ENCODE peak calls at places on chromosome 5, in five cellular contexts. One of them, this sample, is unnamed.

GRCh38 chr5:178145965-178146820 is 7.5 kb downstream of the NHP2 start:
- DNase-seq in cortex of kidney: no peak
- DNase-seq in anterior cingulate cortex: no peak
- DNase-seq in T-helper 22 cell: peak; percentile 44
- DNase-seq in NB4: peak; percentile 61
- DNase-seq in this sample: peak; percentile 46

GRCh38 chr5:39998518-39998917 is 573.7 kb upstream of the DAB2 start:
- DNase-seq in NB4: no peak
- DNase-seq in T-helper 22 cell: no peak
- DNase-seq in anterior cingulate cortex: no peak
- DNase-seq in cortex of kidney: no peak
- DNase-seq in this sample: no peak

GRCh38 chr5:171738501-171738900 is 47.1 kb upstream of the SMIM23 start:
- DNase-seq in cortex of kidney: no peak
- DNase-seq in T-helper 22 cell: no peak
- DNase-seq in anterior cingulate cortex: no peak
- DNase-seq in NB4: no peak
- DNase-seq in this sample: no peak

GRCh38 chr5:77003246-77003645 is 27.0 kb upstream of the AGGF1 start:
- DNase-seq in cortex of kidney: no peak
- DNase-seq in anterior cingulate cortex: no peak
- DNase-seq in NB4: no peak
- DNase-seq in T-helper 22 cell: no peak
- DNase-seq in this sample: no peak

GRCh38 chr5:87361031-87361443 is 51.7 kb downstream of the CCNH start:
- DNase-seq in cortex of kidney: no peak
- DNase-seq in T-helper 22 cell: no peak
- DNase-seq in anterior cingulate cortex: no peak
- DNase-seq in NB4: no peak
- DNase-seq in this sample: no peak

GRCh38 chr5:125798311-125798710 is 624.9 kb upstream of the GRAMD2B start:
- DNase-seq in cortex of kidney: no peak
- DNase-seq in T-helper 22 cell: no peak
- DNase-seq in anterior cingulate cortex: no peak
- DNase-seq in NB4: peak; percentile 19
- DNase-seq in this sample: no peak

GRCh38 chr5:647311-647710 is 35.2 kb downstream of the CEP72 start:
- DNase-seq in anterior cingulate cortex: no peak
- DNase-seq in NB4: no peak
- DNase-seq in T-helper 22 cell: no peak
- DNase-seq in cortex of kidney: no peak
- DNase-seq in this sample: no peak

GRCh38 chr5:174145821-174146220 is 100.3 kb downstream of the NSG2 start:
- DNase-seq in cortex of kidney: no peak
- DNase-seq in anterior cingulate cortex: peak; percentile 82
- DNase-seq in T-helper 22 cell: no peak
- DNase-seq in NB4: peak; percentile 8
- DNase-seq in this sample: peak; percentile 92

GRCh38 chr5:56148453-56148971 is 84.6 kb downstream of the ANKRD55 start:
- DNase-seq in NB4: no peak
- DNase-seq in T-helper 22 cell: no peak
- DNase-seq in cortex of kidney: no peak
- DNase-seq in anterior cingulate cortex: no peak
- DNase-seq in this sample: no peak

GRCh38 chr5:58849995-58850667 is 267.3 kb downstream of the RAB3C start:
- DNase-seq in cortex of kidney: no peak
- DNase-seq in NB4: peak; percentile 59
- DNase-seq in T-helper 22 cell: no peak
- DNase-seq in anterior cingulate cortex: no peak
- DNase-seq in this sample: no peak

GRCh38 chr5:140367631-140368013 is 7.6 kb downstream of the SLC4A9 start:
- DNase-seq in NB4: no peak
- DNase-seq in cortex of kidney: no peak
- DNase-seq in anterior cingulate cortex: no peak
- DNase-seq in T-helper 22 cell: no peak
- DNase-seq in this sample: no peak

GRCh38 chr5:81554647-81555046 is 160.7 kb upstream of the ACOT12 start:
- DNase-seq in NB4: no peak
- DNase-seq in T-helper 22 cell: no peak
- DNase-seq in cortex of kidney: no peak
- DNase-seq in anterior cingulate cortex: no peak
- DNase-seq in this sample: no peak

GRCh38 chr5:1519631-1520141 is 4.1 kb downstream of the LPCAT1 start:
- DNase-seq in T-helper 22 cell: no peak
- DNase-seq in cortex of kidney: no peak
- DNase-seq in NB4: no peak
- DNase-seq in anterior cingulate cortex: no peak
- DNase-seq in this sample: no peak

GRCh38 chr5:34043099-34043876 is at the start of gene C1QTNF3:
- DNase-seq in NB4: no peak
- DNase-seq in anterior cingulate cortex: peak; percentile 18
- DNase-seq in cortex of kidney: no peak
- DNase-seq in T-helper 22 cell: no peak
- DNase-seq in this sample: peak; percentile 18

GRCh38 chr5:135451581-135452360 is at the start of gene TIFAB:
- DNase-seq in anterior cingulate cortex: no peak
- DNase-seq in cortex of kidney: no peak
- DNase-seq in NB4: no peak
- DNase-seq in T-helper 22 cell: no peak
- DNase-seq in this sample: no peak

GRCh38 chr5:148986636-148987035 is 76.2 kb downstream of the SH3TC2 start:
- DNase-seq in NB4: no peak
- DNase-seq in T-helper 22 cell: no peak
- DNase-seq in anterior cingulate cortex: no peak
- DNase-seq in cortex of kidney: no peak
- DNase-seq in this sample: no peak

GRCh38 chr5:1655496-1656270 is 131.9 kb upstream of the LPCAT1 start:
- DNase-seq in NB4: no peak
- DNase-seq in cortex of kidney: no peak
- DNase-seq in anterior cingulate cortex: no peak
- DNase-seq in T-helper 22 cell: no peak
- DNase-seq in this sample: peak; percentile 27

GRCh38 chr5:109876941-109877669 is 187.4 kb downstream of the MAN2A1 start:
- DNase-seq in anterior cingulate cortex: no peak
- DNase-seq in T-helper 22 cell: no peak
- DNase-seq in cortex of kidney: no peak
- DNase-seq in NB4: no peak
- DNase-seq in this sample: no peak

GRCh38 chr5:59034498-59035186 is 451.8 kb downstream of the RAB3C start:
- DNase-seq in anterior cingulate cortex: no peak
- DNase-seq in T-helper 22 cell: no peak
- DNase-seq in cortex of kidney: no peak
- DNase-seq in NB4: peak; percentile 67
- DNase-seq in this sample: no peak

GRCh38 chr5:171709930-171710329 is 75.7 kb upstream of the SMIM23 start:
- DNase-seq in T-helper 22 cell: no peak
- DNase-seq in NB4: no peak
- DNase-seq in anterior cingulate cortex: no peak
- DNase-seq in cortex of kidney: no peak
- DNase-seq in this sample: no peak

GRCh38 chr5:95723632-95724369 is 7.3 kb upstream of the RHOBTB3 start:
- DNase-seq in NB4: peak; percentile 74
- DNase-seq in T-helper 22 cell: no peak
- DNase-seq in anterior cingulate cortex: no peak
- DNase-seq in cortex of kidney: no peak
- DNase-seq in this sample: no peak

GRCh38 chr5:1800470-1801060 is 642 bp upstream of the NDUFS6 start:
- DNase-seq in anterior cingulate cortex: no peak
- DNase-seq in T-helper 22 cell: peak; percentile 45
- DNase-seq in cortex of kidney: no peak
- DNase-seq in NB4: peak; percentile 57
- DNase-seq in this sample: no peak

GRCh38 chr5:176994460-176995121 is 12.0 kb downstream of the UIMC1 start:
- DNase-seq in cortex of kidney: no peak
- DNase-seq in anterior cingulate cortex: no peak
- DNase-seq in T-helper 22 cell: no peak
- DNase-seq in NB4: peak; percentile 98
- DNase-seq in this sample: no peak

GRCh38 chr5:37789991-37790390 is 49.9 kb downstream of the GDNF start:
- DNase-seq in T-helper 22 cell: no peak
- DNase-seq in anterior cingulate cortex: no peak
- DNase-seq in NB4: no peak
- DNase-seq in cortex of kidney: no peak
- DNase-seq in this sample: no peak

This sample was measured in head of caudate nucleus.